ENCODE peak calls at places on chromosomes 11 and 22, in nine cellular contexts. O, Q, L, Y, V, P, G, B and H are unnamed samples.

GRCh38 chr22:30251661-30252226 is 5.2 kb upstream of the LIF start:
- DNase-seq in O (no peak), Q (no peak), L (no peak), Y (no peak), V (no peak), P (no peak), G (no peak), B (peak; percentile 90), H (no peak)

GRCh38 chr11:62088331-62088933 is 35.4 kb upstream of the INCENP start:
- DNase-seq in O (no peak), Q (no peak), L (no peak), Y (no peak), V (no peak), P (no peak), G (no peak), B (no peak), H (no peak)

GRCh38 chr11:62273789-62274275 is 3.9 kb downstream of the SCGB2A2 start:
- DNase-seq in O (no peak), Q (no peak), L (no peak), Y (no peak), V (no peak), P (no peak), G (no peak), B (no peak), H (no peak)

GRCh38 chr22:26589367-26589844 is 526 bp downstream of the TPST2 start:
- DNase-seq in O (no peak), Q (peak; percentile 58), L (no peak), Y (peak; percentile 30), V (no peak), P (peak; percentile 66), G (peak; percentile 90), B (peak; percentile 48), H (peak; percentile 45)

GRCh38 chr11:68857037-68857586 is 15.4 kb upstream of the CPT1A start:
- DNase-seq in O (no peak), Q (no peak), L (no peak), Y (no peak), V (no peak), P (no peak), G (no peak), B (no peak), H (no peak)

GRCh38 chr11:30125461-30125860 is 105.4 kb upstream of the FSHB start:
- DNase-seq in O (no peak), Q (no peak), L (no peak), Y (no peak), V (no peak), P (no peak), G (no peak), B (no peak), H (no peak)

GRCh38 chr11:11078344-11078743 is 220.5 kb upstream of the ZBED5 start:
- DNase-seq in O (no peak), Q (no peak), L (no peak), Y (no peak), V (no peak), P (no peak), G (no peak), B (no peak), H (no peak)

GRCh38 chr11:2521681-2522630 is 77.1 kb downstream of the KCNQ1 start:
- DNase-seq in O (no peak), Q (peak; percentile 25), L (no peak), Y (no peak), V (peak; percentile 4), P (peak; percentile 46), G (peak; percentile 35), B (peak; percentile 1), H (no peak)

GRCh38 chr11:59705281-59705680 is 8.4 kb downstream of the OR10V1 start:
- DNase-seq in O (no peak), Q (no peak), L (no peak), Y (no peak), V (no peak), P (no peak), G (no peak), B (no peak), H (no peak)

GRCh38 chr22:40572976-40573375 is 63.5 kb downstream of the MRTFA start:
- DNase-seq in O (no peak), Q (no peak), L (no peak), Y (no peak), V (no peak), P (no peak), G (no peak), B (no peak), H (no peak)

GRCh38 chr11:123431619-123432018 is 1.6 kb downstream of the GRAMD1B start:
- DNase-seq in O (no peak), Q (no peak), L (no peak), Y (no peak), V (peak; percentile 27), P (no peak), G (no peak), B (no peak), H (no peak)

GRCh38 chr11:6602096-6602940 is 1.1 kb downstream of the RRP8 start:
- DNase-seq in O (no peak), Q (no peak), L (no peak), Y (no peak), V (no peak), P (no peak), G (no peak), B (no peak), H (no peak)

GRCh38 chr11:94910281-94910680 is 63.1 kb downstream of the CWC15 start:
- DNase-seq in O (no peak), Q (no peak), L (no peak), Y (no peak), V (no peak), P (no peak), G (no peak), B (no peak), H (no peak)

GRCh38 chr22:27851974-27852713 is 50.6 kb upstream of the MN1 start:
- DNase-seq in O (no peak), Q (no peak), L (no peak), Y (no peak), V (no peak), P (no peak), G (no peak), B (no peak), H (no peak)

GRCh38 chr22:24601217-24602104 is 1.5 kb upstream of the GGT1 start:
- DNase-seq in O (no peak), Q (no peak), L (no peak), Y (no peak), V (no peak), P (peak; percentile 83), G (peak; percentile 92), B (peak; percentile 38), H (no peak)

GRCh38 chr22:26922804-26923203 is 265.4 kb downstream of the MIAT start:
- DNase-seq in O (no peak), Q (no peak), L (no peak), Y (no peak), V (no peak), P (no peak), G (no peak), B (peak; percentile 11), H (no peak)

GRCh38 chr11:59755701-59756495 is 722 bp downstream of the STX3 start:
- DNase-seq in O (peak; percentile 13), Q (peak; percentile 63), L (no peak), Y (no peak), V (peak; percentile 63), P (peak; percentile 82), G (peak; percentile 75), B (peak; percentile 80), H (peak; percentile 36)

GRCh38 chr11:122882809-122883681 is 486 bp downstream of the JHY start:
- DNase-seq in O (peak; percentile 18), Q (peak; percentile 67), L (peak; percentile 9), Y (peak; percentile 51), V (peak; percentile 68), P (peak; percentile 82), G (peak; percentile 48), B (peak; percentile 67), H (peak; percentile 60)

GRCh38 chr11:111512296-111513239 is at the start of gene BTG4:
- DNase-seq in O (no peak), Q (peak; percentile 42), L (no peak), Y (peak; percentile 51), V (peak; percentile 37), P (peak; percentile 45), G (no peak), B (peak; percentile 27), H (peak; percentile 43)